ENCODE peak calls at places on chromosomes 16 and 17, in ten cellular contexts. Y is pancreas; J is breast epithelium; F is COR-L47; Q is stimulated activated CD4-positive, alpha-beta T cell treated with anti-CD3 and anti-CD28 coated beads, Interleukin-2, amount 100 ng/mL, for 48 hours; U is Daoy; W is AG10803; I is skeletal muscle cell; C is HFFc6; L is glutamatergic neuron. R is an unnamed sample.

GRCh38 chr16:67407176-67407787 is 9.0 kb downstream of the ZDHHC1 start:
- DNase-seq in Y (no peak), J (no peak), F (no peak), Q (no peak), U (no peak), W (peak), I (no peak), C (no peak), L (no peak), R (no peak)

GRCh38 chr17:27491713-27492190 is 35.5 kb downstream of the KSR1 start:
- DNase-seq in Y (no peak), J (no peak), F (no peak), Q (no peak), U (no peak), W (no peak), I (no peak), C (no peak), L (peak), R (peak)

GRCh38 chr17:67813803-67814180 is 11.5 kb upstream of the BPTF start:
- DNase-seq in Y (no peak), J (no peak), F (no peak), Q (no peak), U (no peak), W (no peak), I (no peak), C (no peak), L (no peak), R (no peak)

GRCh38 chr17:78988152-78988551 is 8.4 kb upstream of the LGALS3BP start:
- DNase-seq in Y (no peak), J (no peak), F (no peak), Q (no peak), U (no peak), W (no peak), I (no peak), C (no peak), L (no peak), R (no peak)

GRCh38 chr17:66834919-66835454 is at the start of gene CACNG5:
- DNase-seq in Y (no peak), J (no peak), F (no peak), Q (no peak), U (peak), W (no peak), I (no peak), C (no peak), L (peak), R (peak)

GRCh38 chr17:61218438-61218837 is 181.2 kb upstream of the TBX2 start:
- DNase-seq in Y (no peak), J (no peak), F (no peak), Q (no peak), U (peak), W (peak), I (peak), C (peak), L (no peak), R (no peak)

GRCh38 chr16:12874135-12874534 is 27.3 kb upstream of the SHISA9 start:
- DNase-seq in Y (no peak), J (no peak), F (no peak), Q (no peak), U (peak), W (peak), I (peak), C (peak), L (no peak), R (no peak)

GRCh38 chr16:17515421-17516210 is 44.9 kb upstream of the XYLT1 start:
- DNase-seq in Y (no peak), J (no peak), F (no peak), Q (no peak), U (peak), W (peak), I (no peak), C (peak), L (no peak), R (no peak)

GRCh38 chr17:41666336-41666680 is 22.4 kb upstream of the EIF1 start:
- DNase-seq in Y (peak), J (no peak), F (peak), Q (peak), U (peak), W (peak), I (no peak), C (no peak), L (no peak), R (no peak)

GRCh38 chr16:63789603-63790002 is 1332.3 kb downstream of the CDH11 start:
- DNase-seq in Y (no peak), J (no peak), F (no peak), Q (no peak), U (no peak), W (no peak), I (no peak), C (no peak), L (no peak), R (no peak)

GRCh38 chr17:49132699-49133364 is at the start of gene B4GALNT2:
- DNase-seq in Y (peak), J (no peak), F (no peak), Q (peak), U (peak), W (no peak), I (no peak), C (no peak), L (peak), R (peak)

GRCh38 chr17:77597421-77598240 is 360.9 kb upstream of the TNRC6C start:
- DNase-seq in Y (no peak), J (no peak), F (no peak), Q (no peak), U (no peak), W (no peak), I (no peak), C (no peak), L (no peak), R (peak)

GRCh38 chr16:2524339-2524938 is 4.3 kb downstream of the AMDHD2 start:
- DNase-seq in Y (no peak), J (no peak), F (no peak), Q (no peak), U (no peak), W (no peak), I (no peak), C (no peak), L (no peak), R (no peak)

GRCh38 chr16:82639263-82639662 is 12.5 kb downstream of the CDH13 start:
- DNase-seq in Y (no peak), J (no peak), F (no peak), Q (no peak), U (no peak), W (no peak), I (no peak), C (no peak), L (no peak), R (no peak)

GRCh38 chr16:56777533-56777932 is 47.6 kb downstream of the NUP93 start:
- DNase-seq in Y (no peak), J (no peak), F (no peak), Q (no peak), U (no peak), W (peak), I (no peak), C (no peak), L (no peak), R (no peak)

GRCh38 chr16:85523602-85524364 is 89.3 kb upstream of the GSE1 start:
- DNase-seq in Y (peak), J (no peak), F (peak), Q (no peak), U (peak), W (peak), I (no peak), C (no peak), L (peak), R (no peak)

GRCh38 chr16:80407265-80407987 is 133.4 kb upstream of the DYNLRB2 start:
- DNase-seq in Y (no peak), J (no peak), F (no peak), Q (no peak), U (no peak), W (no peak), I (no peak), C (no peak), L (no peak), R (no peak)

GRCh38 chr17:71251276-71251675 is 869.5 kb upstream of the SOX9 start:
- DNase-seq in Y (no peak), J (no peak), F (no peak), Q (no peak), U (peak), W (peak), I (peak), C (no peak), L (no peak), R (no peak)

GRCh38 chr16:375927-376816 is 5.6 kb downstream of the PGAP6 start:
- DNase-seq in Y (peak), J (no peak), F (no peak), Q (no peak), U (no peak), W (no peak), I (no peak), C (no peak), L (no peak), R (no peak)

GRCh38 chr16:19744670-19745069 is 26.6 kb downstream of the IQCK start:
- DNase-seq in Y (no peak), J (no peak), F (no peak), Q (no peak), U (no peak), W (no peak), I (no peak), C (no peak), L (no peak), R (no peak)

GRCh38 chr17:17474341-17474740 is 2.5 kb upstream of the MED9 start:
- DNase-seq in Y (no peak), J (no peak), F (no peak), Q (no peak), U (no peak), W (no peak), I (no peak), C (no peak), L (no peak), R (no peak)

GRCh38 chr17:5888811-5889210 is 181.4 kb upstream of the WSCD1 start:
- DNase-seq in Y (no peak), J (no peak), F (no peak), Q (no peak), U (peak), W (no peak), I (peak), C (no peak), L (no peak), R (no peak)

GRCh38 chr17:78127240-78127887 is 1.2 kb downstream of the TMC6 start:
- DNase-seq in Y (peak), J (no peak), F (no peak), Q (peak), U (no peak), W (no peak), I (no peak), C (no peak), L (no peak), R (peak)

R was measured in ecto neural progenitor cell.